ENCODE peak calls at places on chromosomes 4 and X, in ten cellular contexts. Z, N, D, H, S, M, J, B, V and E are unnamed samples.

GRCh38 chr4:39636786-39637185 is 1.9 kb downstream of the SMIM14 start:
- DNase-seq in Z (no peak), N (no peak), D (no peak), H (peak; percentile 14), S (peak; percentile 53), M (peak; percentile 31), J (no peak), B (no peak), V (no peak), E (no peak)

GRCh38 chrX:145623453-145623852 is 194.2 kb upstream of the SLITRK2 start:
- DNase-seq in Z (no peak), N (no peak), D (no peak), H (no peak), S (no peak), M (no peak), J (no peak), B (no peak), V (no peak), E (no peak)

GRCh38 chr4:6470502-6471302 is 1.7 kb downstream of the PPP2R2C start:
- DNase-seq in Z (peak; percentile 53), N (no peak), D (no peak), H (peak; percentile 72), S (peak; percentile 43), M (peak; percentile 7), J (no peak), B (peak; percentile 49), V (peak; percentile 19), E (no peak)

GRCh38 chrX:21153503-21153902 is 220.7 kb upstream of the CNKSR2 start:
- DNase-seq in Z (peak; percentile 5), N (no peak), D (no peak), H (no peak), S (peak; percentile 47), M (peak; percentile 4), J (no peak), B (peak; percentile 6), V (no peak), E (no peak)

GRCh38 chr4:38131371-38132139 is 171.4 kb downstream of the PTTG2 start:
- DNase-seq in Z (no peak), N (peak; percentile 49), D (peak; percentile 63), H (no peak), S (peak; percentile 54), M (no peak), J (no peak), B (peak; percentile 57), V (no peak), E (no peak)

GRCh38 chr4:160117686-160118085 is 1014.8 kb downstream of the RAPGEF2 start:
- DNase-seq in Z (no peak), N (no peak), D (no peak), H (no peak), S (no peak), M (no peak), J (no peak), B (no peak), V (no peak), E (no peak)

GRCh38 chr4:140672366-140672765 is 83.8 kb downstream of the TBC1D9 start:
- DNase-seq in Z (no peak), N (no peak), D (no peak), H (no peak), S (no peak), M (no peak), J (no peak), B (no peak), V (no peak), E (no peak)

GRCh38 chr4:24477919-24478318 is 106.4 kb downstream of the DHX15 start:
- DNase-seq in Z (no peak), N (no peak), D (no peak), H (no peak), S (peak; percentile 81), M (peak; percentile 89), J (peak; percentile 7), B (peak; percentile 67), V (peak; percentile 73), E (no peak)

GRCh38 chr4:1346781-1347409 is at the start of gene UVSSA:
- DNase-seq in Z (peak; percentile 99), N (peak; percentile 100), D (peak; percentile 100), H (peak; percentile 99), S (peak; percentile 100), M (peak; percentile 99), J (peak; percentile 95), B (peak; percentile 100), V (peak; percentile 100), E (peak; percentile 99)

GRCh38 chrX:75546724-75547123 is 23.9 kb upstream of the ZDHHC15 start:
- DNase-seq in Z (no peak), N (no peak), D (no peak), H (no peak), S (no peak), M (no peak), J (no peak), B (no peak), V (no peak), E (peak; percentile 32)

GRCh38 chrX:1658083-1658463 is 43.2 kb downstream of the ASMT start:
- DNase-seq in Z (no peak), N (no peak), D (no peak), H (no peak), S (no peak), M (no peak), J (no peak), B (no peak), V (no peak), E (peak; percentile 79)

GRCh38 chrX:24398766-24399165 is 38.3 kb downstream of the SUPT20HL1 start:
- DNase-seq in Z (no peak), N (no peak), D (no peak), H (no peak), S (no peak), M (no peak), J (no peak), B (no peak), V (no peak), E (no peak)

GRCh38 chr4:72209600-72209999 is 177.8 kb downstream of the NPFFR2 start:
- DNase-seq in Z (no peak), N (no peak), D (no peak), H (peak; percentile 19), S (no peak), M (no peak), J (no peak), B (peak; percentile 53), V (no peak), E (no peak)

GRCh38 chrX:100356497-100356896 is 53.6 kb downstream of the PCDH19 start:
- DNase-seq in Z (no peak), N (no peak), D (no peak), H (no peak), S (no peak), M (no peak), J (no peak), B (no peak), V (no peak), E (no peak)

GRCh38 chr4:88681209-88681608 is 16.4 kb downstream of the NAP1L5 start:
- DNase-seq in Z (no peak), N (no peak), D (no peak), H (no peak), S (no peak), M (no peak), J (no peak), B (no peak), V (no peak), E (no peak)

GRCh38 chrX:135396109-135396508 is 25.6 kb upstream of the SMIM10L2A start:
- DNase-seq in Z (no peak), N (no peak), D (no peak), H (no peak), S (peak; percentile 10), M (peak; percentile 3), J (no peak), B (no peak), V (peak; percentile 7), E (no peak)

GRCh38 chrX:41022579-41022978 is 62.7 kb upstream of the USP9X start:
- DNase-seq in Z (no peak), N (no peak), D (no peak), H (peak; percentile 73), S (peak; percentile 69), M (peak; percentile 38), J (no peak), B (no peak), V (peak; percentile 28), E (no peak)

GRCh38 chrX:153643431-153644351 is 3.3 kb upstream of the DUSP9 start:
- DNase-seq in Z (no peak), N (no peak), D (no peak), H (peak; percentile 19), S (peak; percentile 8), M (no peak), J (no peak), B (no peak), V (no peak), E (peak; percentile 62)

GRCh38 chr4:152189451-152190179 is 346.3 kb downstream of the FBXW7 start:
- DNase-seq in Z (no peak), N (no peak), D (no peak), H (no peak), S (no peak), M (no peak), J (no peak), B (no peak), V (no peak), E (no peak)

GRCh38 chrX:151815461-151815860 is 80.9 kb downstream of the CNGA2 start:
- DNase-seq in Z (no peak), N (no peak), D (no peak), H (no peak), S (peak; percentile 47), M (no peak), J (no peak), B (no peak), V (no peak), E (no peak)

GRCh38 chrX:10401239-10401638 is 219.1 kb downstream of the MID1 start:
- DNase-seq in Z (no peak), N (no peak), D (no peak), H (no peak), S (peak; percentile 18), M (peak; percentile 20), J (no peak), B (no peak), V (no peak), E (no peak)

GRCh38 chr4:87118826-87119225 is 101.6 kb downstream of the KLHL8 start:
- DNase-seq in Z (no peak), N (no peak), D (no peak), H (no peak), S (peak; percentile 66), M (peak; percentile 93), J (no peak), B (no peak), V (no peak), E (peak; percentile 7)

GRCh38 chr4:114890773-114891172 is 222.6 kb downstream of the NDST4 start:
- DNase-seq in Z (no peak), N (no peak), D (no peak), H (no peak), S (no peak), M (no peak), J (no peak), B (no peak), V (no peak), E (no peak)

GRCh38 chr4:81472249-81473085 is 760 bp upstream of the RASGEF1B start:
- DNase-seq in Z (peak; percentile 58), N (no peak), D (no peak), H (no peak), S (peak; percentile 37), M (no peak), J (peak; percentile 18), B (peak; percentile 69), V (peak; percentile 15), E (peak; percentile 57)

GRCh38 chr4:140082399-140082758 is 71.6 kb downstream of the MAML3 start:
- DNase-seq in Z (no peak), N (no peak), D (no peak), H (no peak), S (no peak), M (no peak), J (no peak), B (no peak), V (no peak), E (no peak)

GRCh38 chrX:70139736-70140135 is 6.5 kb downstream of the IGBP1 start:
- DNase-seq in Z (no peak), N (no peak), D (no peak), H (no peak), S (no peak), M (no peak), J (no peak), B (no peak), V (no peak), E (no peak)

GRCh38 chr4:8322794-8323704 is 53.5 kb downstream of the HTRA3 start:
- DNase-seq in Z (no peak), N (no peak), D (no peak), H (no peak), S (no peak), M (no peak), J (no peak), B (no peak), V (no peak), E (no peak)

GRCh38 chrX:34943235-34943634 is 639 bp downstream of the FAM47B start:
- DNase-seq in Z (no peak), N (no peak), D (no peak), H (no peak), S (no peak), M (no peak), J (no peak), B (no peak), V (no peak), E (no peak)